ENCODE peak calls at places on chromosomes 7 and 10, in nine cellular contexts. One of them, this sample, is unnamed.

GRCh38 chr7:141012696-141013344 is 1.9 kb downstream of the MRPS33 start:
- DNase-seq in NCI-H1436: no peak
- DNase-seq in RWPE1: peak
- DNase-seq in activated CD8-positive, alpha-beta memory T cell treated with anti-CD3 and anti-CD28 coated beads for 24 hours: no peak
- DNase-seq in stimulated activated CD4-positive, alpha-beta T cell treated with anti-CD3 and anti-CD28 coated beads, Interleukin-4, amount 100 ng/mL, for 1 hour: no peak
- DNase-seq in M059J: peak
- DNase-seq in EH: peak
- DNase-seq in stimulated activated CD8-positive, alpha-beta memory T cell treated with anti-CD3 and anti-CD28 coated beads, Interleukin-4, amount 100 ng/mL, for 4 hours: no peak
- DNase-seq in fibroblast of the aortic adventitia: no peak
- DNase-seq in this sample: peak

GRCh38 chr7:37942934-37943610 is 22.6 kb downstream of the EPDR1 start:
- DNase-seq in RWPE1: no peak
- DNase-seq in activated CD8-positive, alpha-beta memory T cell treated with anti-CD3 and anti-CD28 coated beads for 24 hours: no peak
- DNase-seq in stimulated activated CD4-positive, alpha-beta T cell treated with anti-CD3 and anti-CD28 coated beads, Interleukin-4, amount 100 ng/mL, for 1 hour: no peak
- DNase-seq in NCI-H1436: no peak
- DNase-seq in fibroblast of the aortic adventitia: peak
- DNase-seq in stimulated activated CD8-positive, alpha-beta memory T cell treated with anti-CD3 and anti-CD28 coated beads, Interleukin-4, amount 100 ng/mL, for 4 hours: no peak
- DNase-seq in M059J: peak
- DNase-seq in EH: no peak
- DNase-seq in this sample: no peak

GRCh38 chr7:8216291-8216690 is 45.7 kb downstream of the ICA1 start:
- DNase-seq in M059J: no peak
- DNase-seq in stimulated activated CD8-positive, alpha-beta memory T cell treated with anti-CD3 and anti-CD28 coated beads, Interleukin-4, amount 100 ng/mL, for 4 hours: no peak
- DNase-seq in NCI-H1436: no peak
- DNase-seq in EH: no peak
- DNase-seq in fibroblast of the aortic adventitia: no peak
- DNase-seq in stimulated activated CD4-positive, alpha-beta T cell treated with anti-CD3 and anti-CD28 coated beads, Interleukin-4, amount 100 ng/mL, for 1 hour: no peak
- DNase-seq in activated CD8-positive, alpha-beta memory T cell treated with anti-CD3 and anti-CD28 coated beads for 24 hours: no peak
- DNase-seq in RWPE1: no peak
- DNase-seq in this sample: no peak

GRCh38 chr7:158819571-158820203 is 9.6 kb downstream of the ESYT2 start:
- DNase-seq in fibroblast of the aortic adventitia: no peak
- DNase-seq in NCI-H1436: no peak
- DNase-seq in RWPE1: no peak
- DNase-seq in stimulated activated CD8-positive, alpha-beta memory T cell treated with anti-CD3 and anti-CD28 coated beads, Interleukin-4, amount 100 ng/mL, for 4 hours: no peak
- DNase-seq in EH: no peak
- DNase-seq in stimulated activated CD4-positive, alpha-beta T cell treated with anti-CD3 and anti-CD28 coated beads, Interleukin-4, amount 100 ng/mL, for 1 hour: no peak
- DNase-seq in activated CD8-positive, alpha-beta memory T cell treated with anti-CD3 and anti-CD28 coated beads for 24 hours: no peak
- DNase-seq in M059J: no peak
- DNase-seq in this sample: peak

GRCh38 chr7:129832701-129833227 is 120.0 kb downstream of the UBE2H start:
- DNase-seq in stimulated activated CD8-positive, alpha-beta memory T cell treated with anti-CD3 and anti-CD28 coated beads, Interleukin-4, amount 100 ng/mL, for 4 hours: no peak
- DNase-seq in fibroblast of the aortic adventitia: no peak
- DNase-seq in RWPE1: no peak
- DNase-seq in EH: no peak
- DNase-seq in stimulated activated CD4-positive, alpha-beta T cell treated with anti-CD3 and anti-CD28 coated beads, Interleukin-4, amount 100 ng/mL, for 1 hour: no peak
- DNase-seq in NCI-H1436: no peak
- DNase-seq in M059J: peak
- DNase-seq in activated CD8-positive, alpha-beta memory T cell treated with anti-CD3 and anti-CD28 coated beads for 24 hours: no peak
- DNase-seq in this sample: no peak

GRCh38 chr10:114026189-114027040 is 17.3 kb upstream of the ADRB1 start:
- DNase-seq in EH: peak
- DNase-seq in NCI-H1436: no peak
- DNase-seq in fibroblast of the aortic adventitia: peak
- DNase-seq in stimulated activated CD8-positive, alpha-beta memory T cell treated with anti-CD3 and anti-CD28 coated beads, Interleukin-4, amount 100 ng/mL, for 4 hours: no peak
- DNase-seq in RWPE1: peak
- DNase-seq in stimulated activated CD4-positive, alpha-beta T cell treated with anti-CD3 and anti-CD28 coated beads, Interleukin-4, amount 100 ng/mL, for 1 hour: no peak
- DNase-seq in activated CD8-positive, alpha-beta memory T cell treated with anti-CD3 and anti-CD28 coated beads for 24 hours: no peak
- DNase-seq in M059J: peak
- DNase-seq in this sample: no peak

GRCh38 chr7:90412458-90413184 is 9.4 kb downstream of the CLDN12 start:
- DNase-seq in activated CD8-positive, alpha-beta memory T cell treated with anti-CD3 and anti-CD28 coated beads for 24 hours: peak
- DNase-seq in stimulated activated CD8-positive, alpha-beta memory T cell treated with anti-CD3 and anti-CD28 coated beads, Interleukin-4, amount 100 ng/mL, for 4 hours: no peak
- DNase-seq in stimulated activated CD4-positive, alpha-beta T cell treated with anti-CD3 and anti-CD28 coated beads, Interleukin-4, amount 100 ng/mL, for 1 hour: no peak
- DNase-seq in fibroblast of the aortic adventitia: no peak
- DNase-seq in RWPE1: peak
- DNase-seq in EH: peak
- DNase-seq in NCI-H1436: no peak
- DNase-seq in M059J: peak
- DNase-seq in this sample: no peak

GRCh38 chr10:79320785-79321493 is 26.3 kb upstream of the PPIF start:
- DNase-seq in NCI-H1436: no peak
- DNase-seq in EH: peak
- DNase-seq in RWPE1: peak
- DNase-seq in stimulated activated CD8-positive, alpha-beta memory T cell treated with anti-CD3 and anti-CD28 coated beads, Interleukin-4, amount 100 ng/mL, for 4 hours: no peak
- DNase-seq in activated CD8-positive, alpha-beta memory T cell treated with anti-CD3 and anti-CD28 coated beads for 24 hours: no peak
- DNase-seq in fibroblast of the aortic adventitia: peak
- DNase-seq in stimulated activated CD4-positive, alpha-beta T cell treated with anti-CD3 and anti-CD28 coated beads, Interleukin-4, amount 100 ng/mL, for 1 hour: no peak
- DNase-seq in M059J: peak
- DNase-seq in this sample: no peak

GRCh38 chr10:28807760-28808613 is 130.7 kb downstream of the BAMBI start:
- DNase-seq in activated CD8-positive, alpha-beta memory T cell treated with anti-CD3 and anti-CD28 coated beads for 24 hours: no peak
- DNase-seq in RWPE1: no peak
- DNase-seq in fibroblast of the aortic adventitia: peak
- DNase-seq in M059J: no peak
- DNase-seq in stimulated activated CD8-positive, alpha-beta memory T cell treated with anti-CD3 and anti-CD28 coated beads, Interleukin-4, amount 100 ng/mL, for 4 hours: no peak
- DNase-seq in NCI-H1436: no peak
- DNase-seq in EH: no peak
- DNase-seq in stimulated activated CD4-positive, alpha-beta T cell treated with anti-CD3 and anti-CD28 coated beads, Interleukin-4, amount 100 ng/mL, for 1 hour: no peak
- DNase-seq in this sample: peak

GRCh38 chr7:119664601-119665000 is 608.4 kb upstream of the KCND2 start:
- DNase-seq in RWPE1: peak
- DNase-seq in stimulated activated CD4-positive, alpha-beta T cell treated with anti-CD3 and anti-CD28 coated beads, Interleukin-4, amount 100 ng/mL, for 1 hour: no peak
- DNase-seq in fibroblast of the aortic adventitia: peak
- DNase-seq in M059J: peak
- DNase-seq in NCI-H1436: no peak
- DNase-seq in activated CD8-positive, alpha-beta memory T cell treated with anti-CD3 and anti-CD28 coated beads for 24 hours: no peak
- DNase-seq in stimulated activated CD8-positive, alpha-beta memory T cell treated with anti-CD3 and anti-CD28 coated beads, Interleukin-4, amount 100 ng/mL, for 4 hours: no peak
- DNase-seq in EH: peak
- DNase-seq in this sample: no peak

GRCh38 chr7:113404245-113404644 is 285.9 kb upstream of the SMIM30 start:
- DNase-seq in NCI-H1436: peak
- DNase-seq in activated CD8-positive, alpha-beta memory T cell treated with anti-CD3 and anti-CD28 coated beads for 24 hours: no peak
- DNase-seq in stimulated activated CD8-positive, alpha-beta memory T cell treated with anti-CD3 and anti-CD28 coated beads, Interleukin-4, amount 100 ng/mL, for 4 hours: no peak
- DNase-seq in RWPE1: no peak
- DNase-seq in fibroblast of the aortic adventitia: no peak
- DNase-seq in M059J: peak
- DNase-seq in stimulated activated CD4-positive, alpha-beta T cell treated with anti-CD3 and anti-CD28 coated beads, Interleukin-4, amount 100 ng/mL, for 1 hour: no peak
- DNase-seq in EH: peak
- DNase-seq in this sample: peak

GRCh38 chr10:100945754-100946153 is 23.6 kb upstream of the SEMA4G start:
- DNase-seq in stimulated activated CD8-positive, alpha-beta memory T cell treated with anti-CD3 and anti-CD28 coated beads, Interleukin-4, amount 100 ng/mL, for 4 hours: no peak
- DNase-seq in stimulated activated CD4-positive, alpha-beta T cell treated with anti-CD3 and anti-CD28 coated beads, Interleukin-4, amount 100 ng/mL, for 1 hour: no peak
- DNase-seq in activated CD8-positive, alpha-beta memory T cell treated with anti-CD3 and anti-CD28 coated beads for 24 hours: no peak
- DNase-seq in NCI-H1436: no peak
- DNase-seq in EH: no peak
- DNase-seq in M059J: no peak
- DNase-seq in RWPE1: no peak
- DNase-seq in fibroblast of the aortic adventitia: no peak
- DNase-seq in this sample: no peak

GRCh38 chr10:121843379-121843778 is 84.5 kb downstream of the ATE1 start:
- DNase-seq in activated CD8-positive, alpha-beta memory T cell treated with anti-CD3 and anti-CD28 coated beads for 24 hours: no peak
- DNase-seq in stimulated activated CD4-positive, alpha-beta T cell treated with anti-CD3 and anti-CD28 coated beads, Interleukin-4, amount 100 ng/mL, for 1 hour: no peak
- DNase-seq in stimulated activated CD8-positive, alpha-beta memory T cell treated with anti-CD3 and anti-CD28 coated beads, Interleukin-4, amount 100 ng/mL, for 4 hours: no peak
- DNase-seq in EH: no peak
- DNase-seq in NCI-H1436: no peak
- DNase-seq in M059J: no peak
- DNase-seq in fibroblast of the aortic adventitia: no peak
- DNase-seq in RWPE1: no peak
- DNase-seq in this sample: no peak

GRCh38 chr7:131956864-131957263 is 400.4 kb upstream of the PODXL start:
- DNase-seq in RWPE1: no peak
- DNase-seq in fibroblast of the aortic adventitia: no peak
- DNase-seq in stimulated activated CD8-positive, alpha-beta memory T cell treated with anti-CD3 and anti-CD28 coated beads, Interleukin-4, amount 100 ng/mL, for 4 hours: no peak
- DNase-seq in NCI-H1436: no peak
- DNase-seq in EH: no peak
- DNase-seq in stimulated activated CD4-positive, alpha-beta T cell treated with anti-CD3 and anti-CD28 coated beads, Interleukin-4, amount 100 ng/mL, for 1 hour: no peak
- DNase-seq in activated CD8-positive, alpha-beta memory T cell treated with anti-CD3 and anti-CD28 coated beads for 24 hours: no peak
- DNase-seq in M059J: no peak
- DNase-seq in this sample: no peak

GRCh38 chr7:15236958-15237357 is 324.9 kb downstream of the AGMO start:
- DNase-seq in fibroblast of the aortic adventitia: no peak
- DNase-seq in stimulated activated CD8-positive, alpha-beta memory T cell treated with anti-CD3 and anti-CD28 coated beads, Interleukin-4, amount 100 ng/mL, for 4 hours: no peak
- DNase-seq in NCI-H1436: no peak
- DNase-seq in activated CD8-positive, alpha-beta memory T cell treated with anti-CD3 and anti-CD28 coated beads for 24 hours: no peak
- DNase-seq in stimulated activated CD4-positive, alpha-beta T cell treated with anti-CD3 and anti-CD28 coated beads, Interleukin-4, amount 100 ng/mL, for 1 hour: no peak
- DNase-seq in M059J: no peak
- DNase-seq in RWPE1: no peak
- DNase-seq in EH: no peak
- DNase-seq in this sample: no peak

GRCh38 chr7:84712326-84712725 is 474.5 kb downstream of the SEMA3D start:
- DNase-seq in fibroblast of the aortic adventitia: peak
- DNase-seq in activated CD8-positive, alpha-beta memory T cell treated with anti-CD3 and anti-CD28 coated beads for 24 hours: no peak
- DNase-seq in EH: peak
- DNase-seq in NCI-H1436: no peak
- DNase-seq in stimulated activated CD8-positive, alpha-beta memory T cell treated with anti-CD3 and anti-CD28 coated beads, Interleukin-4, amount 100 ng/mL, for 4 hours: no peak
- DNase-seq in M059J: no peak
- DNase-seq in stimulated activated CD4-positive, alpha-beta T cell treated with anti-CD3 and anti-CD28 coated beads, Interleukin-4, amount 100 ng/mL, for 1 hour: no peak
- DNase-seq in RWPE1: no peak
- DNase-seq in this sample: no peak

GRCh38 chr10:70918851-70919530 is 30.6 kb upstream of the PCBD1 start:
- DNase-seq in fibroblast of the aortic adventitia: no peak
- DNase-seq in NCI-H1436: no peak
- DNase-seq in M059J: no peak
- DNase-seq in stimulated activated CD8-positive, alpha-beta memory T cell treated with anti-CD3 and anti-CD28 coated beads, Interleukin-4, amount 100 ng/mL, for 4 hours: no peak
- DNase-seq in RWPE1: no peak
- DNase-seq in stimulated activated CD4-positive, alpha-beta T cell treated with anti-CD3 and anti-CD28 coated beads, Interleukin-4, amount 100 ng/mL, for 1 hour: no peak
- DNase-seq in activated CD8-positive, alpha-beta memory T cell treated with anti-CD3 and anti-CD28 coated beads for 24 hours: no peak
- DNase-seq in EH: no peak
- DNase-seq in this sample: peak

GRCh38 chr10:62011558-62011957 is 110.1 kb downstream of the ARID5B start:
- DNase-seq in fibroblast of the aortic adventitia: no peak
- DNase-seq in stimulated activated CD4-positive, alpha-beta T cell treated with anti-CD3 and anti-CD28 coated beads, Interleukin-4, amount 100 ng/mL, for 1 hour: no peak
- DNase-seq in activated CD8-positive, alpha-beta memory T cell treated with anti-CD3 and anti-CD28 coated beads for 24 hours: no peak
- DNase-seq in EH: no peak
- DNase-seq in NCI-H1436: no peak
- DNase-seq in RWPE1: no peak
- DNase-seq in M059J: no peak
- DNase-seq in stimulated activated CD8-positive, alpha-beta memory T cell treated with anti-CD3 and anti-CD28 coated beads, Interleukin-4, amount 100 ng/mL, for 4 hours: no peak
- DNase-seq in this sample: no peak

GRCh38 chr7:124765401-124766352 is at the start of gene GPR37:
- DNase-seq in RWPE1: peak
- DNase-seq in M059J: peak
- DNase-seq in stimulated activated CD4-positive, alpha-beta T cell treated with anti-CD3 and anti-CD28 coated beads, Interleukin-4, amount 100 ng/mL, for 1 hour: peak
- DNase-seq in NCI-H1436: peak
- DNase-seq in activated CD8-positive, alpha-beta memory T cell treated with anti-CD3 and anti-CD28 coated beads for 24 hours: peak
- DNase-seq in stimulated activated CD8-positive, alpha-beta memory T cell treated with anti-CD3 and anti-CD28 coated beads, Interleukin-4, amount 100 ng/mL, for 4 hours: no peak
- DNase-seq in EH: peak
- DNase-seq in fibroblast of the aortic adventitia: peak
- DNase-seq in this sample: peak

GRCh38 chr10:6254200-6254599 is 51.5 kb downstream of the PFKFB3 start:
- DNase-seq in activated CD8-positive, alpha-beta memory T cell treated with anti-CD3 and anti-CD28 coated beads for 24 hours: no peak
- DNase-seq in stimulated activated CD4-positive, alpha-beta T cell treated with anti-CD3 and anti-CD28 coated beads, Interleukin-4, amount 100 ng/mL, for 1 hour: no peak
- DNase-seq in stimulated activated CD8-positive, alpha-beta memory T cell treated with anti-CD3 and anti-CD28 coated beads, Interleukin-4, amount 100 ng/mL, for 4 hours: no peak
- DNase-seq in fibroblast of the aortic adventitia: no peak
- DNase-seq in NCI-H1436: no peak
- DNase-seq in RWPE1: no peak
- DNase-seq in M059J: no peak
- DNase-seq in EH: no peak
- DNase-seq in this sample: no peak

GRCh38 chr10:27618036-27618615 is 114.0 kb downstream of the RAB18 start:
- DNase-seq in stimulated activated CD4-positive, alpha-beta T cell treated with anti-CD3 and anti-CD28 coated beads, Interleukin-4, amount 100 ng/mL, for 1 hour: no peak
- DNase-seq in NCI-H1436: no peak
- DNase-seq in RWPE1: no peak
- DNase-seq in activated CD8-positive, alpha-beta memory T cell treated with anti-CD3 and anti-CD28 coated beads for 24 hours: no peak
- DNase-seq in M059J: no peak
- DNase-seq in stimulated activated CD8-positive, alpha-beta memory T cell treated with anti-CD3 and anti-CD28 coated beads, Interleukin-4, amount 100 ng/mL, for 4 hours: no peak
- DNase-seq in EH: no peak
- DNase-seq in fibroblast of the aortic adventitia: no peak
- DNase-seq in this sample: no peak

GRCh38 chr10:115706482-115707076 is 566.4 kb downstream of the GFRA1 start:
- DNase-seq in NCI-H1436: no peak
- DNase-seq in stimulated activated CD4-positive, alpha-beta T cell treated with anti-CD3 and anti-CD28 coated beads, Interleukin-4, amount 100 ng/mL, for 1 hour: no peak
- DNase-seq in M059J: peak
- DNase-seq in EH: peak
- DNase-seq in fibroblast of the aortic adventitia: peak
- DNase-seq in RWPE1: peak
- DNase-seq in activated CD8-positive, alpha-beta memory T cell treated with anti-CD3 and anti-CD28 coated beads for 24 hours: no peak
- DNase-seq in stimulated activated CD8-positive, alpha-beta memory T cell treated with anti-CD3 and anti-CD28 coated beads, Interleukin-4, amount 100 ng/mL, for 4 hours: no peak
- DNase-seq in this sample: no peak

GRCh38 chr10:117653170-117653515 is 110.6 kb downstream of the EMX2 start:
- DNase-seq in fibroblast of the aortic adventitia: peak
- DNase-seq in RWPE1: peak
- DNase-seq in M059J: peak
- DNase-seq in NCI-H1436: no peak
- DNase-seq in stimulated activated CD8-positive, alpha-beta memory T cell treated with anti-CD3 and anti-CD28 coated beads, Interleukin-4, amount 100 ng/mL, for 4 hours: no peak
- DNase-seq in stimulated activated CD4-positive, alpha-beta T cell treated with anti-CD3 and anti-CD28 coated beads, Interleukin-4, amount 100 ng/mL, for 1 hour: peak
- DNase-seq in EH: peak
- DNase-seq in activated CD8-positive, alpha-beta memory T cell treated with anti-CD3 and anti-CD28 coated beads for 24 hours: no peak
- DNase-seq in this sample: no peak

GRCh38 chr10:29731760-29732159 is 97.0 kb upstream of the SVIL start:
- DNase-seq in activated CD8-positive, alpha-beta memory T cell treated with anti-CD3 and anti-CD28 coated beads for 24 hours: no peak
- DNase-seq in EH: no peak
- DNase-seq in M059J: no peak
- DNase-seq in fibroblast of the aortic adventitia: peak
- DNase-seq in NCI-H1436: no peak
- DNase-seq in RWPE1: no peak
- DNase-seq in stimulated activated CD8-positive, alpha-beta memory T cell treated with anti-CD3 and anti-CD28 coated beads, Interleukin-4, amount 100 ng/mL, for 4 hours: no peak
- DNase-seq in stimulated activated CD4-positive, alpha-beta T cell treated with anti-CD3 and anti-CD28 coated beads, Interleukin-4, amount 100 ng/mL, for 1 hour: no peak
- DNase-seq in this sample: no peak

GRCh38 chr10:88314362-88314761 is 268.8 kb downstream of the RNLS start:
- DNase-seq in fibroblast of the aortic adventitia: no peak
- DNase-seq in M059J: no peak
- DNase-seq in EH: no peak
- DNase-seq in activated CD8-positive, alpha-beta memory T cell treated with anti-CD3 and anti-CD28 coated beads for 24 hours: no peak
- DNase-seq in stimulated activated CD8-positive, alpha-beta memory T cell treated with anti-CD3 and anti-CD28 coated beads, Interleukin-4, amount 100 ng/mL, for 4 hours: no peak
- DNase-seq in RWPE1: no peak
- DNase-seq in NCI-H1436: no peak
- DNase-seq in stimulated activated CD4-positive, alpha-beta T cell treated with anti-CD3 and anti-CD28 coated beads, Interleukin-4, amount 100 ng/mL, for 1 hour: no peak
- DNase-seq in this sample: no peak

GRCh38 chr7:291302-292092 is 1.5 kb downstream of the FOXL3 start:
- DNase-seq in activated CD8-positive, alpha-beta memory T cell treated with anti-CD3 and anti-CD28 coated beads for 24 hours: no peak
- DNase-seq in NCI-H1436: no peak
- DNase-seq in EH: no peak
- DNase-seq in RWPE1: no peak
- DNase-seq in stimulated activated CD8-positive, alpha-beta memory T cell treated with anti-CD3 and anti-CD28 coated beads, Interleukin-4, amount 100 ng/mL, for 4 hours: no peak
- DNase-seq in fibroblast of the aortic adventitia: no peak
- DNase-seq in stimulated activated CD4-positive, alpha-beta T cell treated with anti-CD3 and anti-CD28 coated beads, Interleukin-4, amount 100 ng/mL, for 1 hour: no peak
- DNase-seq in M059J: peak
- DNase-seq in this sample: no peak

GRCh38 chr10:129405389-129405788 is 61.7 kb upstream of the MGMT start:
- DNase-seq in NCI-H1436: no peak
- DNase-seq in EH: no peak
- DNase-seq in stimulated activated CD4-positive, alpha-beta T cell treated with anti-CD3 and anti-CD28 coated beads, Interleukin-4, amount 100 ng/mL, for 1 hour: no peak
- DNase-seq in fibroblast of the aortic adventitia: no peak
- DNase-seq in RWPE1: no peak
- DNase-seq in stimulated activated CD8-positive, alpha-beta memory T cell treated with anti-CD3 and anti-CD28 coated beads, Interleukin-4, amount 100 ng/mL, for 4 hours: no peak
- DNase-seq in M059J: no peak
- DNase-seq in activated CD8-positive, alpha-beta memory T cell treated with anti-CD3 and anti-CD28 coated beads for 24 hours: no peak
- DNase-seq in this sample: no peak

GRCh38 chr7:151140826-151141225 is 26.7 kb downstream of the GBX1 start:
- DNase-seq in stimulated activated CD4-positive, alpha-beta T cell treated with anti-CD3 and anti-CD28 coated beads, Interleukin-4, amount 100 ng/mL, for 1 hour: no peak
- DNase-seq in activated CD8-positive, alpha-beta memory T cell treated with anti-CD3 and anti-CD28 coated beads for 24 hours: no peak
- DNase-seq in NCI-H1436: no peak
- DNase-seq in M059J: no peak
- DNase-seq in RWPE1: no peak
- DNase-seq in fibroblast of the aortic adventitia: no peak
- DNase-seq in stimulated activated CD8-positive, alpha-beta memory T cell treated with anti-CD3 and anti-CD28 coated beads, Interleukin-4, amount 100 ng/mL, for 4 hours: no peak
- DNase-seq in EH: no peak
- DNase-seq in this sample: no peak

GRCh38 chr10:113641702-113642101 is 22.1 kb downstream of the NRAP start:
- DNase-seq in stimulated activated CD4-positive, alpha-beta T cell treated with anti-CD3 and anti-CD28 coated beads, Interleukin-4, amount 100 ng/mL, for 1 hour: no peak
- DNase-seq in EH: no peak
- DNase-seq in NCI-H1436: no peak
- DNase-seq in activated CD8-positive, alpha-beta memory T cell treated with anti-CD3 and anti-CD28 coated beads for 24 hours: no peak
- DNase-seq in M059J: no peak
- DNase-seq in stimulated activated CD8-positive, alpha-beta memory T cell treated with anti-CD3 and anti-CD28 coated beads, Interleukin-4, amount 100 ng/mL, for 4 hours: no peak
- DNase-seq in fibroblast of the aortic adventitia: no peak
- DNase-seq in RWPE1: no peak
- DNase-seq in this sample: no peak

GRCh38 chr10:6191147-6191546 is 11.6 kb upstream of the PFKFB3 start:
- DNase-seq in NCI-H1436: no peak
- DNase-seq in RWPE1: no peak
- DNase-seq in EH: no peak
- DNase-seq in stimulated activated CD8-positive, alpha-beta memory T cell treated with anti-CD3 and anti-CD28 coated beads, Interleukin-4, amount 100 ng/mL, for 4 hours: no peak
- DNase-seq in M059J: no peak
- DNase-seq in fibroblast of the aortic adventitia: no peak
- DNase-seq in stimulated activated CD4-positive, alpha-beta T cell treated with anti-CD3 and anti-CD28 coated beads, Interleukin-4, amount 100 ng/mL, for 1 hour: no peak
- DNase-seq in activated CD8-positive, alpha-beta memory T cell treated with anti-CD3 and anti-CD28 coated beads for 24 hours: no peak
- DNase-seq in this sample: no peak

GRCh38 chr10:77175631-77176222 is 461.9 kb downstream of the KCNMA1 start:
- DNase-seq in RWPE1: no peak
- DNase-seq in activated CD8-positive, alpha-beta memory T cell treated with anti-CD3 and anti-CD28 coated beads for 24 hours: no peak
- DNase-seq in stimulated activated CD4-positive, alpha-beta T cell treated with anti-CD3 and anti-CD28 coated beads, Interleukin-4, amount 100 ng/mL, for 1 hour: no peak
- DNase-seq in stimulated activated CD8-positive, alpha-beta memory T cell treated with anti-CD3 and anti-CD28 coated beads, Interleukin-4, amount 100 ng/mL, for 4 hours: no peak
- DNase-seq in fibroblast of the aortic adventitia: no peak
- DNase-seq in M059J: no peak
- DNase-seq in NCI-H1436: no peak
- DNase-seq in EH: no peak
- DNase-seq in this sample: no peak

This sample was measured in K562.